ENCODE peak calls at places on chromosomes 12 and 14, in four cellular contexts. One of them, this sample, is unnamed.

GRCh38 chr12:43147893-43148292 is 404.1 kb downstream of the ADAMTS20 start:
- DNase-seq in IMR-90: peak
- DNase-seq in K562: no peak
- DNase-seq in GM12878: no peak
- DNase-seq in this sample: no peak

GRCh38 chr14:96627386-96627785 is 125.2 kb downstream of the PAPOLA start:
- DNase-seq in IMR-90: no peak
- DNase-seq in GM12878: no peak
- DNase-seq in K562: no peak
- DNase-seq in this sample: no peak

GRCh38 chr12:57124259-57124877 is 3.9 kb upstream of the LRP1 start:
- DNase-seq in K562: peak
- DNase-seq in IMR-90: peak
- DNase-seq in GM12878: no peak
- DNase-seq in this sample: peak

GRCh38 chr14:41225433-41225832 is 381.2 kb upstream of the LRFN5 start:
- DNase-seq in IMR-90: no peak
- DNase-seq in GM12878: no peak
- DNase-seq in K562: no peak
- DNase-seq in this sample: no peak

GRCh38 chr12:46701356-46701755 is 124.4 kb downstream of the SLC38A4 start:
- DNase-seq in IMR-90: no peak
- DNase-seq in K562: no peak
- DNase-seq in GM12878: no peak
- DNase-seq in this sample: no peak

GRCh38 chr14:105395538-105395854 is 2.8 kb upstream of the TEX22 start:
- DNase-seq in IMR-90: no peak
- DNase-seq in K562: no peak
- DNase-seq in GM12878: no peak
- DNase-seq in this sample: no peak

GRCh38 chr14:77761205-77761931 is 412 bp upstream of the SNW1 start:
- DNase-seq in GM12878: peak
- DNase-seq in K562: peak
- DNase-seq in IMR-90: peak
- DNase-seq in this sample: no peak

GRCh38 chr12:64912501-64912900 is 88.1 kb downstream of the TBC1D30 start:
- DNase-seq in GM12878: no peak
- DNase-seq in K562: no peak
- DNase-seq in IMR-90: peak
- DNase-seq in this sample: no peak

GRCh38 chr14:56686416-56686815 is 106.8 kb downstream of the TMEM260 start:
- DNase-seq in GM12878: no peak
- DNase-seq in K562: no peak
- DNase-seq in IMR-90: no peak
- DNase-seq in this sample: no peak

GRCh38 chr14:105059917-105060565 is 5.2 kb downstream of the GPR132 start:
- DNase-seq in GM12878: no peak
- DNase-seq in K562: no peak
- DNase-seq in IMR-90: no peak
- DNase-seq in this sample: no peak

GRCh38 chr14:29906256-29906885 is 21.3 kb downstream of the PRKD1 start:
- DNase-seq in K562: no peak
- DNase-seq in IMR-90: peak
- DNase-seq in GM12878: no peak
- DNase-seq in this sample: peak

GRCh38 chr14:101380512-101380911 is 180.8 kb upstream of the DIO3 start:
- DNase-seq in GM12878: no peak
- DNase-seq in IMR-90: no peak
- DNase-seq in K562: no peak
- DNase-seq in this sample: no peak

GRCh38 chr14:53630336-53630735 is 326.3 kb downstream of the BMP4 start:
- DNase-seq in K562: no peak
- DNase-seq in GM12878: no peak
- DNase-seq in IMR-90: no peak
- DNase-seq in this sample: peak

GRCh38 chr14:74241611-74242005 is 2.4 kb downstream of the VSX2 start:
- DNase-seq in IMR-90: no peak
- DNase-seq in K562: no peak
- DNase-seq in GM12878: no peak
- DNase-seq in this sample: no peak

GRCh38 chr14:74242055-74243042 is 3.1 kb downstream of the VSX2 start:
- DNase-seq in IMR-90: no peak
- DNase-seq in GM12878: no peak
- DNase-seq in K562: no peak
- DNase-seq in this sample: no peak

GRCh38 chr14:74240794-74241610 is 1.8 kb downstream of the VSX2 start:
- DNase-seq in K562: no peak
- DNase-seq in GM12878: no peak
- DNase-seq in IMR-90: no peak
- DNase-seq in this sample: peak

GRCh38 chr14:74238974-74239847 is at the start of gene VSX2:
- DNase-seq in GM12878: no peak
- DNase-seq in IMR-90: no peak
- DNase-seq in K562: no peak
- DNase-seq in this sample: no peak

DNA sequence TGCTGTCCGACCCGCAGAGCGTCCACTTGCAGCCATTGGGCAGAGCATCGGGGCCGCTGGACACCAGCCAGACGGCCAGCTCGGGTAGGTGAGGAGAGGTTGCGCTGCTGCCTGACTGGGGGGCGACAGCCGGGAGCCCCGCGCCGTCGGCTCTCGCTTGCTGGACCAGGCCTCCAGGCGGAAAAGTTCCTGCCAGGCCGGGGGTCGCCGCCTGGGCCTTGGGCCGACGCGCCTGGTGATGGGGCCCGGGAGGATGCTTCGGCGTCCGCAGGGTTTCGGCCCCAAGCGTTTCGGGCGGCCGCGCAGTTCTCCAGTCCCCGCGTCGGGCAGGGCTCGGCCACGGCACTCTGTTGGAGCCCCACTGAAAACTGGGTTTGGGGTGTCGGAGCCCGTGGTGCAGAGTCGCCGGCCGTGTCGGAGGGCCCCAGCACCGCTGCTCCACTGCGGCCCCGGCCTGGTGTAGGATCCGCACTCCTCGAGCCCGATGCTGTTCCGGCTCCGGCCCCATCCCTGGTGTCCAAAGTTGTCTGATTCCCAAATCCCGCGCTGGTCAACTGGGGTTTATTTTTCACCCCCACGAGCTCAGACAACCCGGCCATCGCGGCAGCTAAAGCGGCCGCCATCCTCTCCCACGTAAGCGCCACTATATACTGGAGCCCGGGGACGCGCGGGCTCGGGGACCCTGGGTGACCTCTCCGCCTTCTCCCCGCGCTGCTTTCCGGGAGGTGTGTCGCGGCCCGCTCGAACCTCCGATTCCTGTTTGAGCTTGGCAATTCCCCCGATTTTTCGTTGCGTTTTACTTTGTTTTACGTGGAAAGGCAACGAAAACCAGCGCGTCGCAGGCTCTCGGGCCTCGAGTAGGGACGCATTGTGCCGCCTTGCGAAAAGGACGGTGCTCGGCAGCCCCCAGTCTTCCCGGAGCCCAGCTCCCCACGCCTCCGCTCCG is 872 bp downstream of the VSX2 start:
- DNase-seq in K562: no peak
- DNase-seq in IMR-90: no peak
- DNase-seq in GM12878: no peak
- DNase-seq in this sample: peak
- TF ChIP-seq FOS in K562: no peak
- TF ChIP-seq FOS in IMR-90: no peak
- TF ChIP-seq FOS in GM12878: no peak
- TF ChIP-seq FOS in this sample: no peak

GRCh38 chr12:130706311-130706710 is 9.8 kb downstream of the RIMBP2 start:
- DNase-seq in K562: no peak
- DNase-seq in GM12878: no peak
- DNase-seq in IMR-90: no peak
- DNase-seq in this sample: no peak
- TF ChIP-seq FOS in K562: no peak
- TF ChIP-seq FOS in GM12878: no peak
- TF ChIP-seq FOS in IMR-90: no peak
- TF ChIP-seq FOS in this sample: no peak

GRCh38 chr14:58809520-58809919 is 171.8 kb downstream of the DACT1 start:
- DNase-seq in GM12878: no peak
- DNase-seq in IMR-90: no peak
- DNase-seq in K562: no peak
- DNase-seq in this sample: no peak
- TF ChIP-seq FOS in GM12878: no peak
- TF ChIP-seq FOS in IMR-90: no peak
- TF ChIP-seq FOS in K562: no peak
- TF ChIP-seq FOS in this sample: no peak

GRCh38 chr12:91877022-91877421 is 268.6 kb downstream of the BTG1 start:
- DNase-seq in K562: no peak
- DNase-seq in GM12878: peak
- DNase-seq in IMR-90: peak
- DNase-seq in this sample: peak
- TF ChIP-seq FOS in K562: no peak
- TF ChIP-seq FOS in GM12878: no peak
- TF ChIP-seq FOS in IMR-90: no peak
- TF ChIP-seq FOS in this sample: no peak

DNA sequence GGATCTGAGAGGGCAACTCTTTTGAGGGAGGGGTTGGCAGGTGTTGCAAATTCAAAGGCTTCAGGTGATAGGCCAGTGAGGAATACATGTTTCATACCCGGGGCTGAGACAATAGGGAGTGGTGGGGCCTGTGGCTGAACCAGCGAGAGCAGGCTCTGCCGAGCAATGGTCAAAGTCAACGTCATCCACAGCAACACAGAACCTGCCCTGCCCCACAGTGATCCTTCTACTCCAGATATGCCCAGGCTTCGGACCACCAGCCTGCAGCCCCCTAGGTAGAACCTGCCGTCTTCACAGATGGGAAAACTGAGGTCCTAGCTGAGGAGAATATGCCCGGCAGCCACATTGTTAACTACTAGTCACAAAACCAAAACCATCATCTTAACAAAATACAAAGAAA is 4.1 kb downstream of the SERPINA1 start:
- DNase-seq in GM12878: no peak
- DNase-seq in IMR-90: no peak
- DNase-seq in K562: no peak
- DNase-seq in this sample: no peak
- TF ChIP-seq FOS in GM12878: no peak
- TF ChIP-seq FOS in IMR-90: no peak
- TF ChIP-seq FOS in K562: no peak
- TF ChIP-seq FOS in this sample: no peak

GRCh38 chr12:109741970-109742372 is 28.3 kb downstream of the FAM222A start:
- DNase-seq in K562: no peak
- DNase-seq in GM12878: no peak
- DNase-seq in IMR-90: no peak
- DNase-seq in this sample: no peak
- TF ChIP-seq FOS in K562: no peak
- TF ChIP-seq FOS in GM12878: no peak
- TF ChIP-seq FOS in IMR-90: no peak
- TF ChIP-seq FOS in this sample: no peak

DNA sequence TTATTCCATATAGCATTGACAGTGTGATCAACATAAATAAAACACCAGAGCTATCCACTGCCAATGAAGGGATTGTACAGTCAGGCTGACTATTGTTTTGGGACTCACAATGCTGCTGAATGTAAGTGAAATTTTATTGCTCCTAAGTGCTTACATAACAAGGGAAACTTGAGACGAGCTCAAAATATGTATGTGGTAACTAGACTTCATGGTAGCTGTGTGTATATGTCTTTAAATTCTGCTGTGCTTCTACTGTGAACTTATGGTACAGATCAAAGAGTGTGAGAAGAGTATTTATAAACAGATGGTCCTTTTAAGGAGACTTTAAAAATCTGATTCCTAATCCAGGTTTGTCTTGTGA is 6.9 kb downstream of the FLRT2 start:
- DNase-seq in IMR-90: peak
- DNase-seq in GM12878: no peak
- DNase-seq in K562: no peak
- DNase-seq in this sample: no peak
- TF ChIP-seq FOS in IMR-90: no peak
- TF ChIP-seq FOS in GM12878: no peak
- TF ChIP-seq FOS in K562: no peak
- TF ChIP-seq FOS in this sample: no peak

GRCh38 chr14:92552066-92552465 is 38.5 kb downstream of the RIN3 start:
- DNase-seq in K562: no peak
- DNase-seq in IMR-90: no peak
- DNase-seq in GM12878: no peak
- DNase-seq in this sample: no peak

GRCh38 chr14:92551066-92551841 is 37.7 kb downstream of the RIN3 start:
- DNase-seq in GM12878: peak
- DNase-seq in K562: no peak
- DNase-seq in IMR-90: no peak
- DNase-seq in this sample: no peak

GRCh38 chr14:92549853-92550244 is 36.3 kb downstream of the RIN3 start:
- DNase-seq in GM12878: no peak
- DNase-seq in IMR-90: peak
- DNase-seq in K562: no peak
- DNase-seq in this sample: no peak

GRCh38 chr14:92546347-92547053 is 32.9 kb downstream of the RIN3 start:
- DNase-seq in K562: no peak
- DNase-seq in GM12878: no peak
- DNase-seq in IMR-90: peak
- DNase-seq in this sample: peak

DNA sequence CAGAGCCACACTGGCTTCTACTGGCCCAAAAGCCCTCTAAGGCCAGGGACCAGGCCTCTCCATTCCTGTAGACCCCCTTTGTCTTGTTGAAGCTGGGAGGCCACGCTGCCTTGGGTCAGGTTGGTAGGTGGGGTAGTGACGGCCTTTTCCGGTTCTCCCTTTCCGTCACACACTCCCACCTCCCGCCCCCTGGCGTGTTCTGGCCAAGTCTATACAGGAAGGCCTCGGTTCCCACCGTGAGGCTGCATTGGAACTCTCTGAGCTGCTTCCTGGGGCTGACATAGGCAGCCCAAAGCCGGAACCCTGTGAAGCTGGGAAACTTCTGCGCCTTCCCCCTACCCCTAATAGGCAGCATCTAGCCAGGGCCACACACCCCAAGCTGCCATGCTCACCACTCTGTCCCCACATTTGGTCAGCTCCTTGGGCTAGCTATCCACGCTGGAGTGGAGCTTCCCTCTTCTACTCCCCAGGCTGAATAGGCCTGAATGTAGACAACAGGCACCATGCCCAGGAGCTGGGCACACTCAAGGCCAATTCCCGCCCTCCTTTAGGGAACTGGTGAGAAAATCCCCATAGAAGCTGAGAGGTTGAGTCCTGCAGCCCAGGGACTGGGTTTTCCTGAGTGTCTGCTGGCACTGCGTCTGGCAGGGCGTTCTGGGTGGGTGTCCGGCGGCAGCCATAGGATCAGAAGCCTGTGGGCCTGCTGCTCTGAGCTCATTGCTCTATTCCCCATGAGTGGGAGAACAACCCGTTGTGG is 35.7 kb downstream of the RIN3 start:
- DNase-seq in IMR-90: no peak
- DNase-seq in GM12878: no peak
- DNase-seq in K562: no peak
- DNase-seq in this sample: no peak
- TF ChIP-seq FOS in IMR-90: no peak
- TF ChIP-seq FOS in GM12878: no peak
- TF ChIP-seq FOS in K562: no peak
- TF ChIP-seq FOS in this sample: no peak

GRCh38 chr14:106846218-106846617 is 1319.8 kb downstream of the TMEM121 start:
- DNase-seq in IMR-90: no peak
- DNase-seq in GM12878: no peak
- DNase-seq in K562: no peak
- DNase-seq in this sample: no peak
- TF ChIP-seq FOS in IMR-90: no peak
- TF ChIP-seq FOS in GM12878: no peak
- TF ChIP-seq FOS in K562: no peak
- TF ChIP-seq FOS in this sample: no peak